ENCODE peak calls at places on chromosomes 5 and 9, in nine cellular contexts. One of them, this sample, is unnamed.

GRCh38 chr5:173884402-173885053 is 3.6 kb upstream of the CPEB4 start:
- DNase-seq in AG09319: no peak
- DNase-seq in HTR-8/SVneo: no peak
- DNase-seq in myocyte: no peak
- DNase-seq in NCI-H2029: no peak
- DNase-seq in HFFc6: no peak
- DNase-seq in RPMI8226: peak
- DNase-seq in iPS-NIHi11: no peak
- DNase-seq in AG08395: no peak
- DNase-seq in this sample: no peak

GRCh38 chr5:40688127-40688756 is 8.5 kb downstream of the PTGER4 start:
- DNase-seq in AG09319: peak
- DNase-seq in iPS-NIHi11: peak
- DNase-seq in HFFc6: peak
- DNase-seq in AG08395: peak
- DNase-seq in RPMI8226: peak
- DNase-seq in NCI-H2029: peak
- DNase-seq in HTR-8/SVneo: peak
- DNase-seq in myocyte: peak
- DNase-seq in this sample: peak

GRCh38 chr5:88390007-88390385 is 121.4 kb upstream of the TMEM161B start:
- DNase-seq in AG09319: no peak
- DNase-seq in NCI-H2029: no peak
- DNase-seq in HFFc6: no peak
- DNase-seq in myocyte: no peak
- DNase-seq in AG08395: no peak
- DNase-seq in RPMI8226: no peak
- DNase-seq in iPS-NIHi11: no peak
- DNase-seq in HTR-8/SVneo: no peak
- DNase-seq in this sample: no peak

GRCh38 chr9:86413966-86414880 is 60.0 kb upstream of the TUT7 start:
- DNase-seq in HTR-8/SVneo: peak
- DNase-seq in iPS-NIHi11: peak
- DNase-seq in HFFc6: peak
- DNase-seq in myocyte: peak
- DNase-seq in NCI-H2029: no peak
- DNase-seq in AG08395: peak
- DNase-seq in RPMI8226: peak
- DNase-seq in AG09319: no peak
- DNase-seq in this sample: no peak

GRCh38 chr5:42784132-42784531 is 27.5 kb downstream of the CCDC152 start:
- DNase-seq in HTR-8/SVneo: no peak
- DNase-seq in NCI-H2029: no peak
- DNase-seq in RPMI8226: no peak
- DNase-seq in myocyte: no peak
- DNase-seq in AG08395: no peak
- DNase-seq in AG09319: no peak
- DNase-seq in iPS-NIHi11: no peak
- DNase-seq in HFFc6: no peak
- DNase-seq in this sample: no peak

GRCh38 chr5:146007270-146007669 is 70.9 kb downstream of the SH3RF2 start:
- DNase-seq in RPMI8226: peak
- DNase-seq in AG09319: no peak
- DNase-seq in myocyte: peak
- DNase-seq in NCI-H2029: no peak
- DNase-seq in iPS-NIHi11: peak
- DNase-seq in AG08395: peak
- DNase-seq in HFFc6: peak
- DNase-seq in HTR-8/SVneo: peak
- DNase-seq in this sample: no peak

GRCh38 chr5:82225525-82226172 is 52.5 kb downstream of the RPS23 start:
- DNase-seq in NCI-H2029: peak
- DNase-seq in AG09319: peak
- DNase-seq in RPMI8226: peak
- DNase-seq in HTR-8/SVneo: peak
- DNase-seq in HFFc6: peak
- DNase-seq in myocyte: peak
- DNase-seq in AG08395: peak
- DNase-seq in iPS-NIHi11: peak
- DNase-seq in this sample: peak

GRCh38 chr5:90161399-90161798 is 248.2 kb downstream of the CETN3 start:
- DNase-seq in HFFc6: no peak
- DNase-seq in iPS-NIHi11: peak
- DNase-seq in AG08395: peak
- DNase-seq in myocyte: peak
- DNase-seq in NCI-H2029: no peak
- DNase-seq in HTR-8/SVneo: peak
- DNase-seq in AG09319: no peak
- DNase-seq in RPMI8226: peak
- DNase-seq in this sample: no peak

GRCh38 chr9:120612218-120612617 is 32.3 kb upstream of the CDK5RAP2 start:
- DNase-seq in NCI-H2029: no peak
- DNase-seq in HTR-8/SVneo: no peak
- DNase-seq in iPS-NIHi11: no peak
- DNase-seq in AG08395: no peak
- DNase-seq in RPMI8226: no peak
- DNase-seq in AG09319: no peak
- DNase-seq in HFFc6: no peak
- DNase-seq in myocyte: no peak
- DNase-seq in this sample: no peak

GRCh38 chr5:134545070-134545868 is 19.8 kb downstream of the JADE2 start:
- DNase-seq in AG09319: no peak
- DNase-seq in HTR-8/SVneo: no peak
- DNase-seq in iPS-NIHi11: no peak
- DNase-seq in HFFc6: no peak
- DNase-seq in RPMI8226: no peak
- DNase-seq in myocyte: no peak
- DNase-seq in NCI-H2029: no peak
- DNase-seq in AG08395: no peak
- DNase-seq in this sample: no peak

GRCh38 chr5:71922584-71923106 is 184.6 kb upstream of the MAP1B start:
- DNase-seq in HTR-8/SVneo: no peak
- DNase-seq in NCI-H2029: peak
- DNase-seq in HFFc6: peak
- DNase-seq in iPS-NIHi11: peak
- DNase-seq in AG09319: no peak
- DNase-seq in AG08395: peak
- DNase-seq in myocyte: no peak
- DNase-seq in RPMI8226: no peak
- DNase-seq in this sample: peak

GRCh38 chr5:82489668-82490067 is 211.5 kb upstream of the RPS23 start:
- DNase-seq in AG08395: no peak
- DNase-seq in iPS-NIHi11: no peak
- DNase-seq in myocyte: no peak
- DNase-seq in RPMI8226: no peak
- DNase-seq in HTR-8/SVneo: no peak
- DNase-seq in NCI-H2029: no peak
- DNase-seq in HFFc6: no peak
- DNase-seq in AG09319: no peak
- DNase-seq in this sample: no peak

GRCh38 chr5:157286761-157287211 is 20.9 kb downstream of the CYFIP2 start:
- DNase-seq in HFFc6: no peak
- DNase-seq in iPS-NIHi11: no peak
- DNase-seq in AG09319: no peak
- DNase-seq in AG08395: no peak
- DNase-seq in HTR-8/SVneo: no peak
- DNase-seq in NCI-H2029: no peak
- DNase-seq in myocyte: no peak
- DNase-seq in RPMI8226: no peak
- DNase-seq in this sample: no peak

GRCh38 chr5:158414780-158415179 is 555.8 kb upstream of the CLINT1 start:
- DNase-seq in HFFc6: peak
- DNase-seq in RPMI8226: no peak
- DNase-seq in AG09319: peak
- DNase-seq in NCI-H2029: no peak
- DNase-seq in AG08395: peak
- DNase-seq in HTR-8/SVneo: peak
- DNase-seq in iPS-NIHi11: no peak
- DNase-seq in myocyte: peak
- DNase-seq in this sample: peak

GRCh38 chr5:78899922-78900362 is 85.2 kb downstream of the ARSB start:
- DNase-seq in HFFc6: peak
- DNase-seq in myocyte: peak
- DNase-seq in RPMI8226: peak
- DNase-seq in AG08395: peak
- DNase-seq in AG09319: no peak
- DNase-seq in HTR-8/SVneo: peak
- DNase-seq in iPS-NIHi11: peak
- DNase-seq in NCI-H2029: peak
- DNase-seq in this sample: no peak

GRCh38 chr9:132239999-132240859 is 78.4 kb downstream of the NTNG2 start:
- DNase-seq in RPMI8226: no peak
- DNase-seq in NCI-H2029: no peak
- DNase-seq in AG09319: no peak
- DNase-seq in HTR-8/SVneo: no peak
- DNase-seq in iPS-NIHi11: no peak
- DNase-seq in myocyte: no peak
- DNase-seq in HFFc6: no peak
- DNase-seq in AG08395: no peak
- DNase-seq in this sample: no peak

GRCh38 chr9:75088646-75089368 is 493 bp downstream of the OSTF1 start:
- DNase-seq in myocyte: peak
- DNase-seq in HFFc6: peak
- DNase-seq in NCI-H2029: peak
- DNase-seq in AG08395: peak
- DNase-seq in RPMI8226: peak
- DNase-seq in HTR-8/SVneo: peak
- DNase-seq in iPS-NIHi11: peak
- DNase-seq in AG09319: no peak
- DNase-seq in this sample: no peak

GRCh38 chr5:9057406-9058000 is 488.4 kb downstream of the SEMA5A start:
- DNase-seq in HFFc6: no peak
- DNase-seq in iPS-NIHi11: no peak
- DNase-seq in myocyte: no peak
- DNase-seq in NCI-H2029: no peak
- DNase-seq in AG09319: no peak
- DNase-seq in AG08395: no peak
- DNase-seq in RPMI8226: no peak
- DNase-seq in HTR-8/SVneo: no peak
- DNase-seq in this sample: no peak

GRCh38 chr9:121576281-121577075 is 75.0 kb upstream of the DAB2IP start:
- DNase-seq in HFFc6: no peak
- DNase-seq in NCI-H2029: no peak
- DNase-seq in iPS-NIHi11: no peak
- DNase-seq in RPMI8226: no peak
- DNase-seq in AG08395: no peak
- DNase-seq in AG09319: no peak
- DNase-seq in myocyte: no peak
- DNase-seq in HTR-8/SVneo: no peak
- DNase-seq in this sample: no peak

GRCh38 chr5:159891371-159891770 is 24.9 kb upstream of the ADRA1B start:
- DNase-seq in AG08395: no peak
- DNase-seq in NCI-H2029: no peak
- DNase-seq in HFFc6: no peak
- DNase-seq in myocyte: no peak
- DNase-seq in AG09319: no peak
- DNase-seq in iPS-NIHi11: peak
- DNase-seq in RPMI8226: no peak
- DNase-seq in HTR-8/SVneo: no peak
- DNase-seq in this sample: no peak

GRCh38 chr5:165981721-165982120 is 2309.7 kb upstream of the WWC1 start:
- DNase-seq in iPS-NIHi11: no peak
- DNase-seq in AG09319: no peak
- DNase-seq in RPMI8226: no peak
- DNase-seq in NCI-H2029: no peak
- DNase-seq in AG08395: no peak
- DNase-seq in myocyte: no peak
- DNase-seq in HFFc6: no peak
- DNase-seq in HTR-8/SVneo: no peak
- DNase-seq in this sample: no peak

GRCh38 chr5:15834596-15835245 is 334.7 kb downstream of the FBXL7 start:
- DNase-seq in NCI-H2029: no peak
- DNase-seq in AG09319: peak
- DNase-seq in myocyte: no peak
- DNase-seq in AG08395: peak
- DNase-seq in RPMI8226: no peak
- DNase-seq in iPS-NIHi11: no peak
- DNase-seq in HTR-8/SVneo: peak
- DNase-seq in HFFc6: peak
- DNase-seq in this sample: peak

This sample was measured in GM04504.